ENCODE peak calls at places on chromosome 7, in four cellular contexts. One of them, this sample, is unnamed. For H3K4me1, the result is how much of the 10 kb centered on the place peaks cover.

GRCh38 chr7:28939367-28939766 is 18.8 kb downstream of the TRIL start:
- DNase-seq in K562: no peak
- DNase-seq in H1: no peak
- DNase-seq in GM12878: no peak
- DNase-seq in this sample: no peak

GRCh38 chr7:28732037-28732869 is 225.9 kb downstream of the TRIL start:
- DNase-seq in K562: no peak
- DNase-seq in H1: no peak
- DNase-seq in GM12878: no peak
- DNase-seq in this sample: no peak

GRCh38 chr7:103879411-103879810 is 110.0 kb downstream of the RELN start:
- DNase-seq in K562: no peak
- DNase-seq in H1: no peak
- DNase-seq in GM12878: no peak
- DNase-seq in this sample: no peak

GRCh38 chr7:12475362-12476063 is 71.8 kb upstream of the VWDE start:
- DNase-seq in K562: peak
- DNase-seq in H1: no peak
- DNase-seq in GM12878: no peak
- DNase-seq in this sample: peak

GRCh38 chr7:127541548-127541947 is 43.8 kb downstream of the GCC1 start:
- DNase-seq in K562: no peak
- DNase-seq in H1: no peak
- DNase-seq in GM12878: no peak
- DNase-seq in this sample: no peak

GRCh38 chr7:157406971-157407370 is 70.2 kb downstream of the DNAJB6 start:
- DNase-seq in K562: no peak
- DNase-seq in H1: no peak
- DNase-seq in GM12878: no peak
- DNase-seq in this sample: no peak

GRCh38 chr7:36969376-36969775 is 245.1 kb upstream of the AOAH start:
- DNase-seq in K562: no peak
- DNase-seq in H1: no peak
- DNase-seq in GM12878: no peak
- DNase-seq in this sample: no peak

GRCh38 chr7:123271231-123271630 is 71.5 kb upstream of the SLC13A1 start:
- DNase-seq in K562: no peak
- DNase-seq in H1: no peak
- DNase-seq in GM12878: no peak
- DNase-seq in this sample: no peak

GRCh38 chr7:118573065-118573464 is 348.6 kb downstream of the ANKRD7 start:
- DNase-seq in K562: no peak
- DNase-seq in H1: no peak
- DNase-seq in GM12878: no peak
- DNase-seq in this sample: no peak

GRCh38 chr7:2952316-2952715 is 91.4 kb downstream of the CARD11 start:
- DNase-seq in K562: no peak
- DNase-seq in H1: no peak
- DNase-seq in GM12878: no peak
- DNase-seq in this sample: no peak
- H3K4me1 ChIP-seq in K562: under half
- H3K4me1 ChIP-seq in H1: under half
- H3K4me1 ChIP-seq in GM12878: under half
- H3K4me1 ChIP-seq in this sample: under half

GRCh38 chr7:16466087-16466472 is 542 bp upstream of the SOSTDC1 start:
- DNase-seq in K562: no peak
- DNase-seq in H1: no peak
- DNase-seq in GM12878: no peak
- DNase-seq in this sample: no peak

GRCh38 chr7:16471933-16472332 is 6.4 kb upstream of the SOSTDC1 start:
- DNase-seq in K562: no peak
- DNase-seq in H1: no peak
- DNase-seq in GM12878: no peak
- DNase-seq in this sample: no peak
- TF ChIP-seq SRF in K562: no peak
- TF ChIP-seq SRF in H1: no peak
- TF ChIP-seq SRF in GM12878: no peak
- TF ChIP-seq SRF in this sample: no peak

GRCh38 chr7:20214132-20214531 is 3.1 kb downstream of the MACC1 start:
- DNase-seq in K562: no peak
- DNase-seq in H1: no peak
- DNase-seq in GM12878: no peak
- DNase-seq in this sample: no peak

GRCh38 chr7:20217193-20217948 is at the start of gene MACC1:
- DNase-seq in K562: peak
- DNase-seq in H1: peak
- DNase-seq in GM12878: peak
- DNase-seq in this sample: peak

GRCh38 chr7:20213378-20213777 is 3.8 kb downstream of the MACC1 start:
- DNase-seq in K562: no peak
- DNase-seq in H1: no peak
- DNase-seq in GM12878: no peak
- DNase-seq in this sample: no peak

GRCh38 chr7:20216637-20217036 is 547 bp downstream of the MACC1 start:
- DNase-seq in K562: no peak
- DNase-seq in H1: no peak
- DNase-seq in GM12878: no peak
- DNase-seq in this sample: no peak

DNA sequence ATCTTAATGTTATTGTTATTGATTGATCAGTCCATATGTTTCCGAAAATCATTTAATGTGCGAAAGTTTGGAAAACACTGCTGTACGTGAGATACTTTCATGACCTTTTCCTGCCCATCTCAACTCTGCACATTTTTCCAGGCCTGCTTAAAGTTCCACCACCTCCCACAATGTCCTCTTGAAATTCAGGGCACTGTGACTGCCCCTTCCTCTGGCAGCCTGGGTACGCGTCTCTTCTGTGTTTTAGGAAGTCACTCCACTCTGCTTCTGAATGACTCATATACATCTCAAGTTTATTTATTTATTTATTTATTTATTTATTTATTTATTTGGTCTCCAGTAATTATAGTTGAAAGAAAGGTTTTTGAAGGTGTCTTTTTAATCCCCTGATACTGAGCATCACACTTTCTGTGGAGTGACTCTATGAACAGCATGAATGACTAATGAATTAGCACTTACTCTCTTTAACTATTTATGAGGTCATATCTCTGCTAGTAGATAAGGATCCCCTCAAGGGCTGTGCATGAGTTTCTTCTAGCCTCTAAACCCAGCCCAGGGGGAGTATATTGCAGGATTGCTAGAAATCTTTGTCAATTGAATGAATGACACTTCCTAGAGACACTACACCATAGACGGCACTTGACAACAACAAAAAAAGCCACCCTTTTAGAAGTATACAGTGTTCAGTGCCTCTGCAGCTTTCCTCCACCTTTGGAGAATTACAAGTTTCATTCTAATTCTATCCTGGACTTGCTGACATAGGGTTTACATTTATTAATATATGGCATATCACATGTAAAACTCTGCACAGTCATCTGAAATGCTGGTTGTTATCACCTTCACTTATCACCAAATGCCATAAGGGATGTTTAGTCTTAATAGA is 2.2 kb downstream of the MACC1 start:
- DNase-seq in K562: peak
- DNase-seq in H1: no peak
- DNase-seq in GM12878: no peak
- DNase-seq in this sample: no peak
- TF ChIP-seq EGR1 in K562: no peak
- TF ChIP-seq EGR1 in H1: no peak
- TF ChIP-seq EGR1 in GM12878: no peak
- TF ChIP-seq EGR1 in this sample: no peak

GRCh38 chr7:2105917-2106316 is 126.8 kb downstream of the MAD1L1 start:
- DNase-seq in K562: peak
- DNase-seq in H1: no peak
- DNase-seq in GM12878: no peak
- DNase-seq in this sample: no peak

GRCh38 chr7:2105280-2105679 is 127.5 kb downstream of the MAD1L1 start:
- DNase-seq in K562: no peak
- DNase-seq in H1: no peak
- DNase-seq in GM12878: no peak
- DNase-seq in this sample: no peak

GRCh38 chr7:2106506-2106905 is 126.2 kb downstream of the MAD1L1 start:
- DNase-seq in K562: no peak
- DNase-seq in H1: no peak
- DNase-seq in GM12878: no peak
- DNase-seq in this sample: no peak

GRCh38 chr7:2107386-2108085 is 125.2 kb downstream of the MAD1L1 start:
- DNase-seq in K562: no peak
- DNase-seq in H1: no peak
- DNase-seq in GM12878: no peak
- DNase-seq in this sample: no peak

DNA sequence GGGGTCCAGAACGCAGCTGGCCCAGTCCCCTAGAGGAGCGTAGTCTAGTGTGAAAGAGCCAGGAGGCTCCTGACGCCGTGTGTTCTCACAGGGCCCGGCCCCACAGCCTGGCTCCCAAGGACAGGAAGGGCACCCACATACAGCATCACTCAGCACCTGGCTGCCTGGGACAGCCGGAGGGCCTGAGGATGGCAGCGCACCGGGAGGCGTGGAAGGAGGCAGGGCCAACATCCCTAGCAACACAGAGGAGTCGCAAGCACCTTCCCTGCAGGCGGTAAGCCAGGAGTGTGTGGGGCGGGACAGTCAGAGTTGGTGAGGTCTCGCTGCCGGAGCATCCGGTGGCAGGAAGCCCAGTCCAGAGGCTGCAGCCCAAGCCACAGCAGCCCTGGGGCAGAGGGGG is 125.8 kb downstream of the MAD1L1 start:
- DNase-seq in K562: no peak
- DNase-seq in H1: no peak
- DNase-seq in GM12878: no peak
- DNase-seq in this sample: no peak
- H3K4me1 ChIP-seq in K562: half or more
- H3K4me1 ChIP-seq in H1: under half
- H3K4me1 ChIP-seq in GM12878: under half
- H3K4me1 ChIP-seq in this sample: half or more

GRCh38 chr7:48875300-48875916 is 48.9 kb upstream of the CDC14C start:
- DNase-seq in K562: no peak
- DNase-seq in H1: peak
- DNase-seq in GM12878: no peak
- DNase-seq in this sample: no peak
- TF ChIP-seq SRF in K562: no peak
- TF ChIP-seq SRF in H1: no peak
- TF ChIP-seq SRF in GM12878: no peak
- TF ChIP-seq SRF in this sample: no peak

GRCh38 chr7:135859548-135859947 is 110.9 kb upstream of the FAM180A start:
- DNase-seq in K562: no peak
- DNase-seq in H1: no peak
- DNase-seq in GM12878: no peak
- DNase-seq in this sample: no peak

GRCh38 chr7:135858379-135858778 is 109.8 kb upstream of the FAM180A start:
- DNase-seq in K562: no peak
- DNase-seq in H1: no peak
- DNase-seq in GM12878: no peak
- DNase-seq in this sample: no peak

GRCh38 chr7:135857519-135858274 is 109.1 kb upstream of the FAM180A start:
- DNase-seq in K562: no peak
- DNase-seq in H1: no peak
- DNase-seq in GM12878: no peak
- DNase-seq in this sample: no peak

GRCh38 chr7:135858851-135859250 is 110.2 kb upstream of the FAM180A start:
- DNase-seq in K562: no peak
- DNase-seq in H1: no peak
- DNase-seq in GM12878: no peak
- DNase-seq in this sample: no peak

DNA sequence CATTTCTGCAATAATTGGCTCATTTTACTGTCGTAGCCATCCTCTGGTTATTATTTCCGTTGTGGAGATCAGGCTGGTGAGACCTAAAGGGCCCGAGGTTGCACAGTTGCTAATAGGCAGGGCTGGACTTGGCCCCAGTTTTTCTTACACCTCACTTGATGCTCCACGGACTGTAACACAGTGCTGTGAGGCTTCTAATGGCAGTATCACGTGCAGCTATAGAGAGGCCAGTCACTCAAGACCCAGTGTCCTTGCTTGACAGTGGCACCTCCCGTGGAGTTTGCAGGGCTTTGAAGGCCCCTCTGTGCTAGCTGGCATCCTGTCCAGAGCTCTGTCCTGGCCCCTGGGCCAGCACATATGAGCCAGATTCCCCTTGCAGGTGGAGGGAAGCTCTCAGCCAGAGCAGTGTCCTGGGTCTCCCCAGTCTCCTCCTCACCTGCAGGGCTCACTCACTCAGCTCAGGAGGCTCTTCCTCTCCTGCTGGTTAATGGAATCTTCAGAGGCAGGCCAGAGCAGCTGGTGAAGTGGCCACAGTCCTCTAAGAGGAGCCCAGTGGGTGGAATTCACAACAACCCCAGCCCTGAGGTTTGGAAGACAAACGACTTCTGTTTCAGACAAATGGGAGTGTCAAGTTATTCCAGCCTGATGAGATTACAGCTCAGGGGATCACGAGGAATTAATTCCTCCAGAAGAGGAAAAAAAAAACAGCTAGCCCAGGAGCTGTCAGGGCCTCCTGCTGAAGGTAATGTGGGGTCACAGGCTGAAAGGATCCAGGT is 114.2 kb upstream of the FAM180A start:
- DNase-seq in K562: no peak
- DNase-seq in H1: no peak
- DNase-seq in GM12878: no peak
- DNase-seq in this sample: no peak
- TF ChIP-seq EGR1 in K562: no peak
- TF ChIP-seq EGR1 in H1: no peak
- TF ChIP-seq EGR1 in GM12878: no peak
- TF ChIP-seq EGR1 in this sample: no peak

GRCh38 chr7:880450-880849 is 4.1 kb downstream of the GET4 start:
- DNase-seq in K562: no peak
- DNase-seq in H1: no peak
- DNase-seq in GM12878: no peak
- DNase-seq in this sample: no peak
- H3K4me1 ChIP-seq in K562: half or more
- H3K4me1 ChIP-seq in H1: under half
- H3K4me1 ChIP-seq in GM12878: under half
- H3K4me1 ChIP-seq in this sample: under half

DNA sequence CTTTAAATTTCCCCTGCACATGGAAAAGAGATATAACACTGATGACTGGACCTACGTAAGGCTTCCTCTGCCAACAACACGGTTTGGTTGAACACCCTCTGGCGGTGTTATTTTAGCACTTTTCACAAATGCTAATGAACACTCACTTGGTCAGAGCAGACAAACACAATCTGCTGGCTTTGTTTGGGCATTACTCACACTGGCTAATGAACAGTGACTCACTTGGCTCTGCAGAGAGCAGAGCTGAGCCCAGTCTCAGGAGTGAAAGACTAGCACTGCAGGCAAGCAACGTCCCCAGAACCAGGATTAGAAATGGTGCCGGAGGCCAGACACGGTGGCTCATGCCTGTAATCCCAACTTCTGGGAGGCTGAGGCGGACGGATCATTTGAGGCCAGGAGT is 430.8 kb downstream of the PLXNA4 start:
- DNase-seq in K562: no peak
- DNase-seq in H1: no peak
- DNase-seq in GM12878: no peak
- DNase-seq in this sample: no peak
- TF ChIP-seq SRF in K562: no peak
- TF ChIP-seq SRF in H1: no peak
- TF ChIP-seq SRF in GM12878: no peak
- TF ChIP-seq SRF in this sample: no peak

GRCh38 chr7:1246871-1247526 is 14.3 kb downstream of the UNCX start:
- DNase-seq in K562: no peak
- DNase-seq in H1: no peak
- DNase-seq in GM12878: no peak
- DNase-seq in this sample: no peak
- TF ChIP-seq EGR1 in K562: no peak
- TF ChIP-seq EGR1 in H1: no peak
- TF ChIP-seq EGR1 in GM12878: no peak
- TF ChIP-seq EGR1 in this sample: no peak

This sample was measured in HCT116.